ENCODE peak calls at places on chromosomes 7 and 10, in seven cellular contexts. L, O, N, H, D, K and U are unnamed samples.

GRCh38 chr7:96973986-96974385 is 31.4 kb upstream of the DLX6 start:
- DNase-seq in L (no peak), O (no peak), N (no peak), H (no peak), D (no peak), K (no peak), U (peak; percentile 49)

GRCh38 chr7:2709553-2710165 is 21.7 kb downstream of the AMZ1 start:
- DNase-seq in L (peak; percentile 60), O (peak; percentile 68), N (peak; percentile 54), H (peak; percentile 75), D (peak; percentile 53), K (peak; percentile 65), U (peak; percentile 43)

GRCh38 chr7:47394751-47395252 is 187.1 kb downstream of the TNS3 start:
- DNase-seq in L (no peak), O (no peak), N (no peak), H (no peak), D (no peak), K (no peak), U (no peak)

GRCh38 chr7:107958764-107959526 is 44.0 kb downstream of the LAMB1 start:
- DNase-seq in L (peak; percentile 92), O (no peak), N (no peak), H (no peak), D (no peak), K (no peak), U (peak; percentile 94)

GRCh38 chr10:62632071-62632809 is 172.3 kb upstream of the ADO start:
- DNase-seq in L (no peak), O (no peak), N (peak; percentile 38), H (no peak), D (peak; percentile 29), K (peak; percentile 65), U (peak; percentile 54)

GRCh38 chr7:55280031-55280454 is 85.1 kb upstream of the LANCL2 start:
- DNase-seq in L (peak; percentile 74), O (peak; percentile 49), N (peak; percentile 19), H (peak; percentile 42), D (peak; percentile 34), K (peak; percentile 56), U (peak; percentile 77)

GRCh38 chr10:112773783-112774182 is 176.3 kb upstream of the TCF7L2 start:
- DNase-seq in L (no peak), O (no peak), N (no peak), H (no peak), D (no peak), K (no peak), U (no peak)

GRCh38 chr7:55271069-55271468 is 94.1 kb upstream of the LANCL2 start:
- DNase-seq in L (peak; percentile 24), O (no peak), N (no peak), H (no peak), D (no peak), K (no peak), U (peak; percentile 39)

GRCh38 chr10:34420273-34420672 is 394.8 kb downstream of the PARD3 start:
- DNase-seq in L (no peak), O (no peak), N (no peak), H (no peak), D (no peak), K (no peak), U (no peak)

GRCh38 chr10:50991496-50992355 is 82.6 kb upstream of the PRKG1 start:
- DNase-seq in L (no peak), O (no peak), N (no peak), H (no peak), D (no peak), K (peak; percentile 73), U (peak; percentile 58)

GRCh38 chr10:86100581-86101061 is 266.0 kb downstream of the GRID1 start:
- DNase-seq in L (peak; percentile 46), O (no peak), N (no peak), H (no peak), D (no peak), K (no peak), U (peak; percentile 22)

GRCh38 chr10:45353176-45353575 is 20.8 kb upstream of the ALOX5 start:
- DNase-seq in L (no peak), O (no peak), N (no peak), H (no peak), D (no peak), K (no peak), U (no peak)

GRCh38 chr7:134289423-134289822 is 27.3 kb downstream of the SLC35B4 start:
- DNase-seq in L (no peak), O (no peak), N (no peak), H (no peak), D (no peak), K (no peak), U (peak; percentile 26)

GRCh38 chr10:103153302-103153759 is 39.7 kb downstream of the NT5C2 start:
- DNase-seq in L (no peak), O (peak; percentile 7), N (no peak), H (no peak), D (no peak), K (no peak), U (peak; percentile 44)

GRCh38 chr10:44689368-44689767 is 221.8 kb upstream of the TMEM72 start:
- DNase-seq in L (no peak), O (no peak), N (no peak), H (no peak), D (no peak), K (no peak), U (peak; percentile 47)

GRCh38 chr10:72503694-72504438 is 122.0 kb downstream of the MICU1 start:
- DNase-seq in L (no peak), O (no peak), N (no peak), H (no peak), D (no peak), K (no peak), U (no peak)

GRCh38 chr10:131689016-131689415 is 211.8 kb upstream of the PPP2R2D start:
- DNase-seq in L (no peak), O (no peak), N (no peak), H (no peak), D (no peak), K (no peak), U (no peak)

GRCh38 chr7:19369806-19370205 is 224.6 kb upstream of the FERD3L start:
- DNase-seq in L (no peak), O (no peak), N (no peak), H (no peak), D (no peak), K (no peak), U (no peak)

GRCh38 chr10:19966751-19967150 is 150.5 kb downstream of the PLXDC2 start:
- DNase-seq in L (no peak), O (no peak), N (no peak), H (no peak), D (no peak), K (no peak), U (no peak)

GRCh38 chr7:35758421-35758820 is 42.4 kb upstream of the SEPTIN7 start:
- DNase-seq in L (no peak), O (no peak), N (no peak), H (no peak), D (peak; percentile 1), K (no peak), U (peak; percentile 12)

GRCh38 chr10:79491171-79491835 is 21.0 kb upstream of the EIF5AL1 start:
- DNase-seq in L (peak; percentile 14), O (no peak), N (no peak), H (no peak), D (no peak), K (no peak), U (no peak)

GRCh38 chr10:75097666-75098285 is 13.7 kb upstream of the SAMD8 start:
- DNase-seq in L (no peak), O (no peak), N (no peak), H (no peak), D (no peak), K (no peak), U (peak; percentile 36)